ENCODE peak calls at places on chromosomes 6 and 20, in four cellular contexts. One of them, this sample, is unnamed.

GRCh38 chr20:10498196-10498595 is 63.1 kb downstream of the SLX4IP start:
- DNase-seq in HepG2: no peak
- DNase-seq in H1: no peak
- DNase-seq in GM12878: no peak
- DNase-seq in this sample: no peak

GRCh38 chr6:21375206-21375605 is 218.3 kb upstream of the SOX4 start:
- DNase-seq in HepG2: no peak
- DNase-seq in H1: no peak
- DNase-seq in GM12878: peak
- DNase-seq in this sample: no peak

GRCh38 chr20:20083796-20084195 is 31.5 kb downstream of the CFAP61 start:
- DNase-seq in HepG2: peak
- DNase-seq in H1: no peak
- DNase-seq in GM12878: peak
- DNase-seq in this sample: no peak

GRCh38 chr6:169429001-169429400 is 175.4 kb upstream of the THBS2 start:
- DNase-seq in HepG2: no peak
- DNase-seq in H1: no peak
- DNase-seq in GM12878: no peak
- DNase-seq in this sample: no peak

GRCh38 chr6:36120539-36120938 is 9.8 kb upstream of the MAPK13 start:
- DNase-seq in HepG2: no peak
- DNase-seq in H1: no peak
- DNase-seq in GM12878: no peak
- DNase-seq in this sample: no peak

GRCh38 chr6:3022765-3023662 is 23.3 kb downstream of the NQO2 start:
- DNase-seq in HepG2: no peak
- DNase-seq in H1: no peak
- DNase-seq in GM12878: no peak
- DNase-seq in this sample: no peak

GRCh38 chr6:144150673-144151009 is 324 bp downstream of the STX11 start:
- DNase-seq in HepG2: no peak
- DNase-seq in H1: no peak
- DNase-seq in GM12878: no peak
- DNase-seq in this sample: no peak

GRCh38 chr20:31475472-31476312 is 604 bp downstream of the REM1 start:
- DNase-seq in HepG2: no peak
- DNase-seq in H1: no peak
- DNase-seq in GM12878: no peak
- DNase-seq in this sample: no peak

GRCh38 chr6:42505377-42505702 is 53.6 kb upstream of the TRERF1 start:
- DNase-seq in HepG2: no peak
- DNase-seq in H1: no peak
- DNase-seq in GM12878: no peak
- DNase-seq in this sample: no peak

GRCh38 chr6:20166226-20166625 is 46.0 kb downstream of the MBOAT1 start:
- DNase-seq in HepG2: no peak
- DNase-seq in H1: no peak
- DNase-seq in GM12878: no peak
- DNase-seq in this sample: no peak

GRCh38 chr20:32761831-32762753 is at the start of gene DNMT3B:
- DNase-seq in HepG2: peak
- DNase-seq in H1: peak
- DNase-seq in GM12878: no peak
- DNase-seq in this sample: peak

DNA sequence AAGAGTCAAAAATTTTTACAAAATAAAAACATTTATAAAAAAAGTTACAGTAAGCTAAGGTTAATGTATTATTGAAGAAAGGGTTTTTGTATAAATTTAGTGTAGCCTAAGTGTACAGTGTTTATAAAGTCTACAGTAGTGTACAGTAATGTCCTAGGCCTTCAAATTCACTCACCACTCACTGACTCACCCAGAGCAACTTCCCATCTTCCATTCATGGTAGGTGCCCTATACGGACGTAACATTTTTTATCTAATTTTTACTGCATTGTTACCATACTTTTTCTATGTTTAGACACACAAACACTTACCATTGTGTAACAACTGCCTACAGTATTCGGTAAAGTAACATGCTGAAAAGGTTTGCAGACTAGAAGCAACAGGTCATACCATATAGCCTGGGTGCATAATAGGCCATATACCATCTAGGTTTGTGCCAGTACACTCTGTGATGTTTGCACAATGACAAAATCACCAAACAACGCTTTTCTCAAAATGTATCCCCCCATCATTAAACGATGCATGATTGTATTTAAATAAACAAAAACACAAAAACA is 6.0 kb downstream of the MTFR2 start:
- DNase-seq in HepG2: no peak
- DNase-seq in H1: no peak
- DNase-seq in GM12878: no peak
- DNase-seq in this sample: no peak
- TF ChIP-seq SUZ12 in HepG2: no peak
- TF ChIP-seq SUZ12 in H1: no peak
- TF ChIP-seq SUZ12 in GM12878: no peak
- TF ChIP-seq SUZ12 in this sample: no peak

DNA sequence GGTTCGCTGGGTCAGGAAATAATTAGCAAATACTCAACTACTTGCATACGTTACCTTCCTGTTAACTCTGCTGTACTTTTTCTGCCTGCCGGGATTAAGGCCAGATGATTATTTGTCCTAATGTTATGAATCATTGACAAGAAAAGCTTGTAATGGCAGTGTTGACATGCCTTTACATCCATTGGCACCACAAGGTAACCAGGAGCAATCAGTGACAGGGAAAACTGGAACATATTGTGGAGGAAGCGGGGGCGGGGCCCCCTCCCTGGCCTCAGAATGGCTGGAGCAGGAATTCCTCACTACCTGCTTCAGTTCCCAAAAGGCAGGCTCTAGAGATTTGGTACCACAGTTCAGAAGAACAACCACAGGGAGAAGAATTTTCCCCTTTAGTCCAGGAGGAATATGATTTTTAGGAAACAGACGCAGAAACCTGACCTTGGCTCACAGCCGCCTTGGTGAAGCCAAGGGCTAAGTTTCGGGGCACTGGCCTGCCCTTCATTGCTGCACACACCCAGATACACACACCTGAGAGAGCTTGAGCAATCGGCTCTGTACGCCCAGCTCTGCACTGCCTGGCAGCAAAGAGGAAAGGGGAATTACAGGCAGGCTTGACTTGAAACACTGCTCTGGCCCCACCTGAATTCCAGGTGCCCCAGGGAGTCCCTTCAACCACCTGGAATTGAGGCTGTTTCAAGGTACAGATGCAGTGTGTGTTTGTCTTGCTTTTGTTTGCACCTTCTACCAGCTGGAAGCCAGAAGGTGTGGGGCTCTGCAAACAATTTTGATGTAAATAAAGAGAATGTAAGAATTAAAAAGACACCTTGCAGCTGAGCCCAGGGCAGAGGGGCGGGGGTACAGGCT is 89.8 kb downstream of the MYB start:
- DNase-seq in HepG2: no peak
- DNase-seq in H1: peak
- DNase-seq in GM12878: no peak
- DNase-seq in this sample: no peak
- H3K9ac ChIP-seq in HepG2: no peak
- H3K9ac ChIP-seq in H1: peak
- H3K9ac ChIP-seq in GM12878: no peak
- H3K9ac ChIP-seq in this sample: no peak

DNA sequence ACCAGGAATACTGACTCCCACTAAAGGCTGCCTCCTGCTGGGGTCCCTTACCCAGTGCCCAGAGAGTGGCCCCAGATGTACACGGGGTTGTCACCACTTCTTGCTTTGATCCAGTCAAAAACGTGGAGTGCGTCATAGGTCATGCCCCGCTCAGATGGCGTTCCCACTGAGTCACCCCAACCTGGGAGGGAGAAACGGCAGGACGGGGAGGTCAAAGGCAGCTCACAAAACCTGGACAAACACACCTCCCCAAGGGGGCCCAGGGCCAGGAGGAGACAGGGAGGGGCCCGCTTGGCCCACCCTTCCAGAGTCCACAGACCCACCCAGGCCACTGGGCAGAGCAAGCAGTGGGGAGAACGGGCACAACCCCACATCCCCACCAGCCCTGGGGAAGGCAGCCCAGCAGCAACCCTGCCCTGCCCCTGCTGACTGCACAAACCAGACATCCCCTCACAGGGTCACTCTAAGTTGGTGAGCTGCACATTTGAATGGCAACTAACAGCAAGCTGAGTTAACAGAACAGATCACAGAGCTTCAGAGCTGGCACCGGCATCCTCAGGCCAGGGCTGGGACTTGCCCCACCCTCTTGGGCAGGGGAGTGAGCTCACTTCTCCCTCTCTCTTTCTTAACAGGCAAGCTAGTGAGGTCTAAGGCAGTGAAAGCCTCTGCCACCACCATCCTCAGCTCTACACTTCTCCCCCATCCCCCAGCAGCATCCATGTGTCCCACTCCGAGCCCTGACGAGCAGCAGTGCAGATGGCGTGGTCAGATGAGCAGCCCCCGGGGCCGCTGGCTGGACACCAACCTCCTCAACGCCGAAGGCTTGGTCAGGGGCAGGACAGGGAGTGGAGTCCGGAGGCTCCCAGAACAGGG is 61.7 kb downstream of the PYGB start:
- DNase-seq in HepG2: peak
- DNase-seq in H1: no peak
- DNase-seq in GM12878: no peak
- DNase-seq in this sample: no peak
- TF ChIP-seq SUZ12 in HepG2: no peak
- TF ChIP-seq SUZ12 in H1: no peak
- TF ChIP-seq SUZ12 in GM12878: no peak
- TF ChIP-seq SUZ12 in this sample: no peak

GRCh38 chr6:37809144-37809543 is 10.4 kb upstream of the ZFAND3 start:
- DNase-seq in HepG2: no peak
- DNase-seq in H1: no peak
- DNase-seq in GM12878: no peak
- DNase-seq in this sample: no peak
- H3K9ac ChIP-seq in HepG2: no peak
- H3K9ac ChIP-seq in H1: no peak
- H3K9ac ChIP-seq in GM12878: no peak
- H3K9ac ChIP-seq in this sample: no peak

DNA sequence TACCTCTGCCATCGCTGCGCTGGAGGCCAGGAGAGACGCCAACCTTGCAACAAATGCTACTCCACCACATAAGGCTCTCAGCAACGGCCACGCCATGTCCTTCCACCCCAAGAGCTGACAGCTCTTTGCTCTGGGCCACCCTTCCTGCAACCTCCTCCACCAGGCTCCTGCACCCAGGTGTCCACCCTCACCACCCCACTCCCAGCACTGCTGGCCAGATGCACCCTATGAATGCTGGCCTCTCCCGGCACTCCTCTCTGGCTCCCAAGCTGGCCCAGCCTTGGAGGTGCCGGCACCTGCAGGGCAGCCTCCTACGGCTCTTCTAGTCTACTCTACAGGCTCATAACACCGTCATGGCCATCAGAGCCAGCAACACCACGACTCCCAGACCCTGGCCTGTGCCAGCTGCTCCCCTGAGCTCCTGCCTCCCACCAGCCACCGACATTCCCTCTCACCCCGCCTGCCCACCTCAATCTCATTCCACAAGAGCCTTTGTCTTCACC is 11.2 kb downstream of the TAF4 start:
- DNase-seq in HepG2: no peak
- DNase-seq in H1: peak
- DNase-seq in GM12878: no peak
- DNase-seq in this sample: no peak
- TF ChIP-seq SUZ12 in HepG2: no peak
- TF ChIP-seq SUZ12 in H1: no peak
- TF ChIP-seq SUZ12 in GM12878: no peak
- TF ChIP-seq SUZ12 in this sample: no peak

DNA sequence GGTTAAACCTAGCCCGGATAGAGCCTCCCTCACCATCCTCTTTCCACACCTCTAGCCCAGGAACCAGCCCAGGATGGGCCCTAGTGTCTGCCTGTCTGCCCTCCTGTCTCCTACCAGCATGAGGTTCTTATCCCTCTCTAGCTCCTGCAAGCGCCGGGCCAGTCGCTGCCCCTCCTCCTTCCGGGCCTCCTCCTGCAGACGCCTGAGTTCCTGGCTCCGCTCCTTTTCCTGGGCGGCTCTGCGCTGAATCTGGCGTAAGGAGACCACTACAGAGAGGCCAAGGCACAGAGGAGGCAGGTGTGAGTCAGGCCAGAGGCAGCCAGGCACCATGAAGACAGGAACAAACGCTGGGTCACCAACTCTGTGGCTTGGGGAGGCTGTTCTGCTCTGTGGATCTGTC is 4.3 kb upstream of the PSORS1C2 start:
- DNase-seq in HepG2: no peak
- DNase-seq in H1: no peak
- DNase-seq in GM12878: no peak
- DNase-seq in this sample: no peak
- H3K9ac ChIP-seq in HepG2: no peak
- H3K9ac ChIP-seq in H1: no peak
- H3K9ac ChIP-seq in GM12878: no peak
- H3K9ac ChIP-seq in this sample: no peak

DNA sequence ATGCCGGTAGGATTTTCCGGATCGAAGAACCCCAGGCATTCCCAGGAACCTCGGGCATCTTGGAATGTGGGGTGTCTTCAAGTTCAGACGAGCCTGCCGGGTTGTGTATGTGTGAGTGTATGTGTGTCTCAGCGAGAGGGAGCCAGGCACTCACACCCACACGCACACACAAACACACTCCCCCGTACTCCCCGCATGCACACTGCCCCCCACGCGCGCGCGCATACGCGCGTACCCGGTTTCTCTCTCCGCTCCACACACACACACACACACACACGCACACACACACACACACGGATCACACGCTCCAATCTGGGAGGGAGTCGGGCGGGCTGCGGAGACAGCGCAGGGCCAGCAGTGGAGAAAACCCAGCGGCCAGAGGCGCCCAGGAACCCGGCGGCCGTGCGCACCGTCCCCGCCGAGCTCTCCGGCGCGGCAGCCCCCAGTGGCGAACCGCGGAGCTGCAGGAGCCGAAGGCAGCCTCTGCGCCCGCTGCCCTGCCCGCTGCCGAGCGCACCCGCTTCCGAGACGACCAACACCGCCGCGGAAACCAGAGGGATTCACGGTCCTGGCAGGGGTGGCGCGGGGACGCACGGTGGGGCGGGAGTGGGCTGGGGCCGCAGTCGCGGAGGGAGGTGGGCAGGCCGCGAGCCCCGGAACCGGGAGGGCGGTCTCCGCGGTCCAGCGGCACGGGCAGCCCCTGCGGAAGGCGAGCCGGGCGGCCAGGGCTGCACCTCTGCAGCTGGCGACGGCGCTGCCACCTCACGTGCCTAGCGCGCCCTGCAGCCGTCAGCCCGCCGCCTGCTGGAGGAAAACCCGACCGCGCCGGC is at the start of gene LRFN2:
- DNase-seq in HepG2: peak
- DNase-seq in H1: peak
- DNase-seq in GM12878: no peak
- DNase-seq in this sample: peak
- TF ChIP-seq SUZ12 in HepG2: no peak
- TF ChIP-seq SUZ12 in H1: no peak
- TF ChIP-seq SUZ12 in GM12878: no peak
- TF ChIP-seq SUZ12 in this sample: no peak

GRCh38 chr6:159970659-159971063 is 1.8 kb downstream of the IGF2R start:
- DNase-seq in HepG2: no peak
- DNase-seq in H1: no peak
- DNase-seq in GM12878: no peak
- DNase-seq in this sample: no peak
- H3K9ac ChIP-seq in HepG2: peak
- H3K9ac ChIP-seq in H1: no peak
- H3K9ac ChIP-seq in GM12878: peak
- H3K9ac ChIP-seq in this sample: no peak

This sample was measured in NT2/D1.